ENCODE peak calls at places on chromosomes 7 and 10, in eight cellular contexts. One of them, this sample, is unnamed.

GRCh38 chr10:124527996-124528395 is 66.4 kb downstream of the LHPP start:
- DNase-seq in BE2C: no peak
- DNase-seq in nephron progenitor cell: no peak
- DNase-seq in astrocyte of the spinal cord: no peak
- DNase-seq in adrenal gland: no peak
- DNase-seq in AG04450: no peak
- DNase-seq in A549: no peak
- DNase-seq in GM13977: no peak
- DNase-seq in this sample: no peak

GRCh38 chr7:90973146-90973545 is 291.1 kb upstream of the FZD1 start:
- DNase-seq in A549: peak; percentile 8
- DNase-seq in adrenal gland: no peak
- DNase-seq in BE2C: no peak
- DNase-seq in nephron progenitor cell: no peak
- DNase-seq in AG04450: no peak
- DNase-seq in GM13977: no peak
- DNase-seq in astrocyte of the spinal cord: no peak
- DNase-seq in this sample: no peak

GRCh38 chr7:37982423-37982822 is 62.0 kb downstream of the EPDR1 start:
- DNase-seq in astrocyte of the spinal cord: peak; percentile 48
- DNase-seq in A549: no peak
- DNase-seq in adrenal gland: no peak
- DNase-seq in BE2C: no peak
- DNase-seq in nephron progenitor cell: no peak
- DNase-seq in GM13977: no peak
- DNase-seq in AG04450: no peak
- DNase-seq in this sample: no peak

GRCh38 chr10:132477398-132478340 is 59.9 kb upstream of the INPP5A start:
- DNase-seq in astrocyte of the spinal cord: no peak
- DNase-seq in A549: no peak
- DNase-seq in BE2C: no peak
- DNase-seq in AG04450: no peak
- DNase-seq in nephron progenitor cell: peak; percentile 27
- DNase-seq in adrenal gland: no peak
- DNase-seq in GM13977: no peak
- DNase-seq in this sample: no peak

GRCh38 chr10:48336978-48337599 is 30.6 kb downstream of the MAPK8 start:
- DNase-seq in nephron progenitor cell: no peak
- DNase-seq in BE2C: no peak
- DNase-seq in astrocyte of the spinal cord: no peak
- DNase-seq in adrenal gland: no peak
- DNase-seq in GM13977: peak; percentile 35
- DNase-seq in AG04450: no peak
- DNase-seq in A549: no peak
- DNase-seq in this sample: no peak

GRCh38 chr10:35924726-35925125 is 282.6 kb upstream of the FZD8 start:
- DNase-seq in GM13977: no peak
- DNase-seq in BE2C: no peak
- DNase-seq in adrenal gland: no peak
- DNase-seq in AG04450: no peak
- DNase-seq in nephron progenitor cell: no peak
- DNase-seq in astrocyte of the spinal cord: no peak
- DNase-seq in A549: no peak
- DNase-seq in this sample: no peak

GRCh38 chr7:142482899-142483658 is 225.2 kb upstream of the PRSS58 start:
- DNase-seq in BE2C: peak; percentile 34
- DNase-seq in nephron progenitor cell: peak; percentile 56
- DNase-seq in A549: peak; percentile 25
- DNase-seq in adrenal gland: no peak
- DNase-seq in GM13977: peak; percentile 26
- DNase-seq in AG04450: no peak
- DNase-seq in astrocyte of the spinal cord: peak; percentile 51
- DNase-seq in this sample: no peak

GRCh38 chr7:70000747-70001348 is 402.6 kb downstream of the AUTS2 start:
- DNase-seq in GM13977: no peak
- DNase-seq in astrocyte of the spinal cord: no peak
- DNase-seq in A549: no peak
- DNase-seq in BE2C: no peak
- DNase-seq in AG04450: no peak
- DNase-seq in adrenal gland: no peak
- DNase-seq in nephron progenitor cell: no peak
- DNase-seq in this sample: no peak

GRCh38 chr10:44395902-44396670 is 11.2 kb upstream of the CXCL12 start:
- DNase-seq in AG04450: no peak
- DNase-seq in A549: no peak
- DNase-seq in BE2C: no peak
- DNase-seq in nephron progenitor cell: no peak
- DNase-seq in astrocyte of the spinal cord: no peak
- DNase-seq in GM13977: no peak
- DNase-seq in adrenal gland: no peak
- DNase-seq in this sample: no peak

GRCh38 chr7:122746948-122747347 is 44.2 kb upstream of the RNF148 start:
- DNase-seq in BE2C: no peak
- DNase-seq in astrocyte of the spinal cord: no peak
- DNase-seq in GM13977: no peak
- DNase-seq in AG04450: no peak
- DNase-seq in adrenal gland: no peak
- DNase-seq in A549: no peak
- DNase-seq in nephron progenitor cell: no peak
- DNase-seq in this sample: no peak

GRCh38 chr10:69994262-69994661 is 58.4 kb upstream of the MACROH2A2 start:
- DNase-seq in BE2C: peak; percentile 58
- DNase-seq in A549: peak; percentile 74
- DNase-seq in adrenal gland: peak; percentile 26
- DNase-seq in astrocyte of the spinal cord: peak; percentile 18
- DNase-seq in GM13977: peak; percentile 47
- DNase-seq in nephron progenitor cell: no peak
- DNase-seq in AG04450: no peak
- DNase-seq in this sample: no peak

GRCh38 chr7:36651404-36651803 is 72.9 kb downstream of the AOAH start:
- DNase-seq in AG04450: peak; percentile 39
- DNase-seq in adrenal gland: no peak
- DNase-seq in BE2C: no peak
- DNase-seq in A549: no peak
- DNase-seq in GM13977: no peak
- DNase-seq in nephron progenitor cell: no peak
- DNase-seq in astrocyte of the spinal cord: peak; percentile 69
- DNase-seq in this sample: no peak

GRCh38 chr7:87029078-87029477 is 30.4 kb downstream of the ELAPOR2 start:
- DNase-seq in AG04450: no peak
- DNase-seq in astrocyte of the spinal cord: no peak
- DNase-seq in A549: no peak
- DNase-seq in adrenal gland: no peak
- DNase-seq in nephron progenitor cell: no peak
- DNase-seq in GM13977: no peak
- DNase-seq in BE2C: no peak
- DNase-seq in this sample: no peak

GRCh38 chr7:26293569-26294308 is 2.1 kb downstream of the SNX10 start:
- DNase-seq in A549: no peak
- DNase-seq in adrenal gland: no peak
- DNase-seq in astrocyte of the spinal cord: no peak
- DNase-seq in BE2C: no peak
- DNase-seq in nephron progenitor cell: no peak
- DNase-seq in AG04450: no peak
- DNase-seq in GM13977: peak; percentile 71
- DNase-seq in this sample: no peak

GRCh38 chr7:56033671-56034432 is 17.4 kb downstream of the PSPH start:
- DNase-seq in astrocyte of the spinal cord: peak; percentile 75
- DNase-seq in nephron progenitor cell: peak; percentile 88
- DNase-seq in A549: peak; percentile 83
- DNase-seq in AG04450: no peak
- DNase-seq in adrenal gland: peak; percentile 59
- DNase-seq in BE2C: peak; percentile 93
- DNase-seq in GM13977: peak; percentile 87
- DNase-seq in this sample: peak; percentile 64

GRCh38 chr10:61921143-61921542 is 19.6 kb downstream of the ARID5B start:
- DNase-seq in GM13977: no peak
- DNase-seq in AG04450: no peak
- DNase-seq in BE2C: no peak
- DNase-seq in adrenal gland: no peak
- DNase-seq in A549: no peak
- DNase-seq in nephron progenitor cell: no peak
- DNase-seq in astrocyte of the spinal cord: no peak
- DNase-seq in this sample: no peak

GRCh38 chr10:4312046-4312835 is 513.8 kb upstream of the AKR1E2 start:
- DNase-seq in AG04450: no peak
- DNase-seq in astrocyte of the spinal cord: peak; percentile 12
- DNase-seq in A549: no peak
- DNase-seq in BE2C: no peak
- DNase-seq in GM13977: no peak
- DNase-seq in nephron progenitor cell: no peak
- DNase-seq in adrenal gland: no peak
- DNase-seq in this sample: no peak

GRCh38 chr7:21960922-21961321 is 15.2 kb upstream of the CDCA7L start:
- DNase-seq in AG04450: no peak
- DNase-seq in GM13977: no peak
- DNase-seq in BE2C: no peak
- DNase-seq in A549: peak; percentile 21
- DNase-seq in astrocyte of the spinal cord: peak; percentile 85
- DNase-seq in nephron progenitor cell: no peak
- DNase-seq in adrenal gland: no peak
- DNase-seq in this sample: no peak

GRCh38 chr10:60335708-60336107 is 54.0 kb downstream of the ANK3 start:
- DNase-seq in adrenal gland: no peak
- DNase-seq in nephron progenitor cell: no peak
- DNase-seq in astrocyte of the spinal cord: no peak
- DNase-seq in A549: peak; percentile 18
- DNase-seq in BE2C: no peak
- DNase-seq in GM13977: no peak
- DNase-seq in AG04450: no peak
- DNase-seq in this sample: no peak
- TF ChIP-seq CTCF in adrenal gland: no peak
- TF ChIP-seq CTCF in nephron progenitor cell: no peak
- TF ChIP-seq CTCF in astrocyte of the spinal cord: peak; percentile 35
- TF ChIP-seq CTCF in A549: peak; percentile 56
- TF ChIP-seq CTCF in BE2C: peak; percentile 57
- TF ChIP-seq CTCF in GM13977: peak; percentile 46
- TF ChIP-seq CTCF in AG04450: peak; percentile 15
- TF ChIP-seq CTCF in this sample: no peak

DNA sequence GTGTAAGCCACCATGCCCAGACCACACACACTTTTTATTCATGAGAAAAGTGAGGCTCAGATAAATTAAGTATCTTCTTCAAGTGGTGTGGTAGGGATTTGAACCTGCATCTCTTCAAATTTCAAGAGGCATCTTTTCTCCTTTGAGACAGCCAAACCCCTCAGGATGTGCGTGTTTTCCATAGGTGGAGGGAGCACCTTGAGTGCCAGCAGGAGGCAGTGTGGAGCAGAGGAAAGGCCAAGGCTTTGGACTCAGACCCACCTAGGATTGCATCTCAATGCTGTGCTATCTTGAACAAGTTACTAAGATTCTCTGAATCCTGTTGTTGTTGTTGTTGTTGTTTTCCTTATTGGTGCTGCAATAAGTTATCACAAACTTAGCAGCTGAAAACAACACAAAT is 40.2 kb upstream of the MYL10 start:
- DNase-seq in astrocyte of the spinal cord: no peak
- DNase-seq in GM13977: no peak
- DNase-seq in AG04450: no peak
- DNase-seq in BE2C: no peak
- DNase-seq in nephron progenitor cell: no peak
- DNase-seq in adrenal gland: no peak
- DNase-seq in A549: peak; percentile 20
- DNase-seq in this sample: no peak
- TF ChIP-seq CTCF in astrocyte of the spinal cord: peak; percentile 30
- TF ChIP-seq CTCF in GM13977: peak; percentile 33
- TF ChIP-seq CTCF in AG04450: peak; percentile 31
- TF ChIP-seq CTCF in BE2C: peak; percentile 31
- TF ChIP-seq CTCF in nephron progenitor cell: no peak
- TF ChIP-seq CTCF in adrenal gland: no peak
- TF ChIP-seq CTCF in A549: no peak
- TF ChIP-seq CTCF in this sample: no peak

DNA sequence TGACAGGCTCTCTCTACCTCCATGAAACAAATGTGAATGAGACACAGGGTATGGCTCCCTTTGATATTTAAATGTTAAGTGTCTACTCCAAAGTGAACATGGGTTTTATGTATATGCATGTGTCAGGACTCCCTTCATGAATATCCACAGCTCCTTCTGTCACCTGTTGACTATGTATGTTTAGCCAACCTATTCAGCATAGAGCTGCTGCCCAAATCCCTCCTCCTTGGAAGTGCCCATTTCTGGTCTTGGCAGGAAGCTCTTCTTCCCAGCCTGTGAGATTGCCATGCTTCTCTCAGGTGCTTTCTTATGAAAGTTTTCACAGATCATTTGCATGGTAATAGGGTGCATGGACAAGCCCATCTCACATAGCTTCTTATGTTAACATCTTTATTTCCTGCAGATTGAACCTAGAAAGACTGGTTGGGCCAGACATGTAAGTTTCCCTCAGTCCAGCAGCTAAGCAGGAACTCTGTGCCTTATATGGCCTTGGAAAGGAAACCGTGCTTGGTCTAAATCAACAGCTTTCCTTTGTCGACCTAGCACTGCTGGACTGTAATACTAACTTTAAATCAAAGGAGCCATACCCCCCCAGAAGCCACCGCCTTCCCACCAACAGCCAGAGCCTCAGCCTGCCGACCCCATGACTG is 288.9 kb downstream of the ADARB2 start:
- DNase-seq in astrocyte of the spinal cord: no peak
- DNase-seq in GM13977: no peak
- DNase-seq in adrenal gland: no peak
- DNase-seq in nephron progenitor cell: no peak
- DNase-seq in A549: no peak
- DNase-seq in AG04450: no peak
- DNase-seq in BE2C: no peak
- DNase-seq in this sample: no peak
- TF ChIP-seq CTCF in astrocyte of the spinal cord: no peak
- TF ChIP-seq CTCF in GM13977: no peak
- TF ChIP-seq CTCF in adrenal gland: no peak
- TF ChIP-seq CTCF in nephron progenitor cell: no peak
- TF ChIP-seq CTCF in A549: no peak
- TF ChIP-seq CTCF in AG04450: no peak
- TF ChIP-seq CTCF in BE2C: no peak
- TF ChIP-seq CTCF in this sample: no peak

GRCh38 chr10:18690541-18690940 is 31.3 kb downstream of the ARL5B start:
- DNase-seq in BE2C: no peak
- DNase-seq in GM13977: no peak
- DNase-seq in nephron progenitor cell: no peak
- DNase-seq in AG04450: no peak
- DNase-seq in A549: no peak
- DNase-seq in adrenal gland: no peak
- DNase-seq in astrocyte of the spinal cord: no peak
- DNase-seq in this sample: no peak

GRCh38 chr10:18687706-18688105 is 28.5 kb downstream of the ARL5B start:
- DNase-seq in A549: no peak
- DNase-seq in astrocyte of the spinal cord: no peak
- DNase-seq in GM13977: no peak
- DNase-seq in AG04450: no peak
- DNase-seq in adrenal gland: no peak
- DNase-seq in BE2C: no peak
- DNase-seq in nephron progenitor cell: no peak
- DNase-seq in this sample: no peak

GRCh38 chr10:18685555-18685954 is 26.3 kb downstream of the ARL5B start:
- DNase-seq in adrenal gland: no peak
- DNase-seq in BE2C: no peak
- DNase-seq in GM13977: no peak
- DNase-seq in A549: no peak
- DNase-seq in nephron progenitor cell: no peak
- DNase-seq in astrocyte of the spinal cord: no peak
- DNase-seq in AG04450: no peak
- DNase-seq in this sample: no peak

GRCh38 chr10:18687195-18687594 is 28.0 kb downstream of the ARL5B start:
- DNase-seq in A549: no peak
- DNase-seq in BE2C: no peak
- DNase-seq in astrocyte of the spinal cord: no peak
- DNase-seq in nephron progenitor cell: no peak
- DNase-seq in AG04450: no peak
- DNase-seq in adrenal gland: no peak
- DNase-seq in GM13977: no peak
- DNase-seq in this sample: no peak

GRCh38 chr10:18689498-18689897 is 30.3 kb downstream of the ARL5B start:
- DNase-seq in AG04450: no peak
- DNase-seq in nephron progenitor cell: no peak
- DNase-seq in GM13977: no peak
- DNase-seq in BE2C: no peak
- DNase-seq in A549: peak; percentile 33
- DNase-seq in astrocyte of the spinal cord: peak; percentile 55
- DNase-seq in adrenal gland: no peak
- DNase-seq in this sample: no peak
- TF ChIP-seq CTCF in AG04450: peak; percentile 54
- TF ChIP-seq CTCF in nephron progenitor cell: peak; percentile 41
- TF ChIP-seq CTCF in GM13977: peak; percentile 11
- TF ChIP-seq CTCF in BE2C: peak; percentile 36
- TF ChIP-seq CTCF in A549: peak; percentile 65
- TF ChIP-seq CTCF in astrocyte of the spinal cord: peak; percentile 38
- TF ChIP-seq CTCF in adrenal gland: peak; percentile 43
- TF ChIP-seq CTCF in this sample: peak; percentile 61